ENCODE peak calls at places on chromosomes 13 and 19, in ten cellular contexts. K is WTC11, G is heart left ventricle, N is cardiac muscle cell, W is HFF-Myc, Y is ELR, P is iPS DF 19.7, Z is Daoy, Q is GM12891, D is globus pallidus. F is an unnamed sample.

GRCh38 chr13:34256236-34256635 is 438.3 kb downstream of the RFC3 start:
- DNase-seq in K (no peak), G (no peak), N (no peak), W (no peak), Y (no peak), P (no peak), Z (no peak), Q (no peak), D (peak; percentile 12), F (no peak)

GRCh38 chr13:21071015-21071414 is 9.6 kb upstream of the LATS2 start:
- DNase-seq in K (no peak), G (no peak), N (no peak), W (no peak), Y (no peak), P (no peak), Z (no peak), Q (no peak), D (no peak), F (no peak)

GRCh38 chr13:98214707-98215106 is 37.6 kb upstream of the RNF113B start:
- DNase-seq in K (no peak), G (no peak), N (no peak), W (no peak), Y (peak; percentile 29), P (no peak), Z (no peak), Q (no peak), D (no peak), F (no peak)

GRCh38 chr13:63944896-63945295 is 2529.2 kb upstream of the PCDH20 start:
- DNase-seq in K (no peak), G (no peak), N (peak; percentile 2), W (no peak), Y (no peak), P (no peak), Z (no peak), Q (no peak), D (no peak), F (no peak)

GRCh38 chr19:5057860-5058259 is 88.9 kb downstream of the KDM4B start:
- DNase-seq in K (peak; percentile 48), G (no peak), N (peak; percentile 34), W (no peak), Y (peak; percentile 37), P (no peak), Z (peak; percentile 72), Q (peak; percentile 62), D (no peak), F (no peak)

GRCh38 chr19:51462276-51462675 is 4.0 kb upstream of the SIGLEC8 start:
- DNase-seq in K (no peak), G (no peak), N (no peak), W (no peak), Y (no peak), P (no peak), Z (no peak), Q (no peak), D (no peak), F (no peak)

GRCh38 chr13:24389506-24389905 is 80.1 kb downstream of the C1QTNF9 start:
- DNase-seq in K (no peak), G (no peak), N (no peak), W (no peak), Y (no peak), P (no peak), Z (no peak), Q (no peak), D (no peak), F (no peak)

GRCh38 chr13:30409911-30410704 is 12.2 kb upstream of the UBE2L5 start:
- DNase-seq in K (no peak), G (peak; percentile 31), N (no peak), W (no peak), Y (peak; percentile 82), P (no peak), Z (peak; percentile 69), Q (no peak), D (no peak), F (no peak)

GRCh38 chr19:5466814-5467291 is 11.6 kb downstream of the ZNRF4 start:
- DNase-seq in K (no peak), G (no peak), N (no peak), W (no peak), Y (no peak), P (no peak), Z (no peak), Q (no peak), D (no peak), F (no peak)

GRCh38 chr13:29522044-29522685 is 73.3 kb downstream of the SLC7A1 start:
- DNase-seq in K (no peak), G (no peak), N (no peak), W (no peak), Y (peak; percentile 98), P (no peak), Z (peak; percentile 82), Q (no peak), D (no peak), F (no peak)

GRCh38 chr19:39195755-39196154 is 1.0 kb upstream of the NCCRP1 start:
- DNase-seq in K (no peak), G (no peak), N (no peak), W (no peak), Y (no peak), P (no peak), Z (no peak), Q (no peak), D (no peak), F (no peak)

GRCh38 chr19:33704271-33704670 is 82.5 kb downstream of the CHST8 start:
- DNase-seq in K (no peak), G (no peak), N (no peak), W (no peak), Y (no peak), P (no peak), Z (no peak), Q (no peak), D (no peak), F (no peak)

GRCh38 chr19:39347332-39348227 is 5.4 kb downstream of the SAMD4B start:
- DNase-seq in K (no peak), G (no peak), N (no peak), W (no peak), Y (peak; percentile 45), P (no peak), Z (no peak), Q (no peak), D (no peak), F (no peak)

GRCh38 chr13:43368003-43368402 is 344.6 kb downstream of the DNAJC15 start:
- DNase-seq in K (no peak), G (no peak), N (no peak), W (no peak), Y (peak; percentile 23), P (no peak), Z (no peak), Q (no peak), D (peak; percentile 30), F (no peak)

GRCh38 chr13:100707818-100708740 is 33.5 kb upstream of the TMTC4 start:
- DNase-seq in K (no peak), G (no peak), N (no peak), W (no peak), Y (no peak), P (no peak), Z (peak; percentile 54), Q (no peak), D (no peak), F (no peak)

GRCh38 chr19:56321981-56322558 is 7.4 kb upstream of the ZSCAN5A start:
- DNase-seq in K (no peak), G (no peak), N (no peak), W (no peak), Y (no peak), P (no peak), Z (no peak), Q (no peak), D (no peak), F (no peak)